ENCODE peak calls at places on chromosomes 3 and 15, in nine cellular contexts. T is Caco-2, V is hippocampal formation, E is NCI-H82, N is mucosa of descending colon, R is T-cell, O is brain microvascular endothelial cell, H is ecto neural progenitor cell, U is right atrium auricular region. I is an unnamed sample.

GRCh38 chr3:79653242-79653830 is 114.5 kb downstream of the ROBO1 start:
- DNase-seq in R (no peak), H (no peak), U (no peak), N (no peak), T (no peak), O (no peak), E (no peak), V (no peak), I (no peak)

GRCh38 chr3:79729096-79729495 is 38.7 kb downstream of the ROBO1 start:
- DNase-seq in T (no peak), H (no peak), E (peak), R (no peak), N (no peak), O (peak), U (no peak), V (peak), I (no peak)

GRCh38 chr3:50474717-50475116 is 28.7 kb downstream of the CACNA2D2 start:
- DNase-seq in U (no peak), E (no peak), R (no peak), V (no peak), H (no peak), T (no peak), N (no peak), O (peak), I (no peak)

GRCh38 chr3:25804676-25805075 is 14.8 kb downstream of the OXSM start:
- DNase-seq in U (no peak), O (no peak), E (peak), T (no peak), V (no peak), R (no peak), H (no peak), N (no peak), I (no peak)

GRCh38 chr3:114506622-114507300 is 212.9 kb downstream of the TIGIT start:
- DNase-seq in O (peak), V (no peak), E (no peak), U (no peak), H (no peak), T (no peak), N (no peak), R (no peak), I (no peak)

GRCh38 chr3:14991818-14992612 is 44.6 kb downstream of the NR2C2 start:
- DNase-seq in H (no peak), R (no peak), N (no peak), O (no peak), E (no peak), U (no peak), V (no peak), T (no peak), I (no peak)

GRCh38 chr3:158782283-158782682 is 19.6 kb upstream of the MFSD1 start:
- DNase-seq in O (no peak), E (no peak), U (no peak), N (no peak), H (no peak), T (no peak), V (no peak), R (no peak), I (no peak)

GRCh38 chr3:78870484-78870883 is 897.3 kb downstream of the ROBO1 start:
- DNase-seq in U (no peak), E (peak), V (no peak), H (no peak), R (no peak), N (no peak), T (no peak), O (no peak), I (no peak)

GRCh38 chr3:74614133-74614967 is at the start of gene CNTN3:
- DNase-seq in T (no peak), V (no peak), E (peak), H (peak), R (no peak), O (no peak), U (no peak), N (peak), I (no peak)

GRCh38 chr3:38519000-38519399 is 22.9 kb downstream of the EXOG start:
- DNase-seq in O (no peak), H (no peak), N (no peak), R (no peak), U (no peak), T (no peak), V (no peak), E (no peak), I (no peak)

GRCh38 chr15:67180514-67181191 is 73.8 kb downstream of the AAGAB start:
- DNase-seq in U (no peak), N (no peak), V (no peak), H (no peak), R (no peak), T (no peak), O (no peak), E (no peak), I (no peak)

GRCh38 chr15:28456476-28457395 is 76.0 kb downstream of the GOLGA8G start:
- DNase-seq in V (no peak), T (no peak), R (no peak), N (no peak), U (no peak), H (peak), O (no peak), E (no peak), I (no peak)

GRCh38 chr3:108953700-108954099 is at the start of gene GUCA1C:
- DNase-seq in N (no peak), T (no peak), E (peak), V (no peak), O (no peak), H (no peak), U (no peak), R (no peak), I (no peak)

GRCh38 chr15:100310511-100310910 is 31.3 kb downstream of the ADAMTS17 start:
- DNase-seq in H (peak), T (no peak), N (no peak), U (no peak), R (no peak), V (no peak), E (no peak), O (no peak), I (no peak)

GRCh38 chr3:128879991-128880390 is 571 bp downstream of the ACAD9 start:
- DNase-seq in R (no peak), T (peak), N (no peak), H (no peak), U (no peak), E (peak), O (no peak), V (no peak), I (no peak)

GRCh38 chr3:44442591-44443309 is 34.7 kb downstream of the ZNF445 start:
- DNase-seq in U (no peak), T (no peak), V (no peak), R (no peak), E (no peak), O (no peak), N (no peak), H (no peak), I (no peak)

GRCh38 chr3:172648736-172649135 is 62.1 kb downstream of the NCEH1 start:
- DNase-seq in E (no peak), R (no peak), V (no peak), O (no peak), U (no peak), T (no peak), N (no peak), H (no peak), I (no peak)

GRCh38 chr3:43236008-43236407 is 50.3 kb upstream of the SNRK start:
- DNase-seq in O (peak), R (no peak), N (no peak), U (no peak), H (no peak), V (no peak), E (no peak), T (no peak), I (no peak)

GRCh38 chr15:78082106-78082742 is 4.7 kb upstream of the TBC1D2B start:
- DNase-seq in V (no peak), T (no peak), R (no peak), E (no peak), O (no peak), U (no peak), N (no peak), H (no peak), I (no peak)

GRCh38 chr3:143445118-143445517 is 325.5 kb downstream of the CHST2 start:
- DNase-seq in H (no peak), N (no peak), R (no peak), O (peak), U (no peak), E (no peak), T (no peak), V (no peak), I (no peak)

GRCh38 chr3:41808152-41808551 is 153.8 kb downstream of the ULK4 start:
- DNase-seq in T (no peak), O (peak), U (no peak), V (no peak), H (no peak), E (no peak), R (no peak), N (no peak), I (no peak)

GRCh38 chr3:72665701-72666443 is 182.4 kb downstream of the SHQ1 start:
- DNase-seq in V (no peak), H (peak), T (peak), E (peak), U (no peak), O (peak), R (peak), N (peak), I (peak)

GRCh38 chr3:25870452-25870851 is 80.6 kb downstream of the OXSM start:
- DNase-seq in V (no peak), N (no peak), O (no peak), T (no peak), E (no peak), U (no peak), H (no peak), R (no peak), I (no peak)

GRCh38 chr3:111392911-111393351 is 149.1 kb upstream of the CD96 start:
- DNase-seq in E (peak), V (no peak), U (no peak), N (peak), O (no peak), H (no peak), R (peak), T (no peak), I (peak)

GRCh38 chr3:15523660-15524417 is 2.3 kb upstream of the COLQ start:
- DNase-seq in N (no peak), U (peak), T (no peak), O (no peak), V (no peak), R (no peak), E (no peak), H (no peak), I (no peak)

GRCh38 chr3:194220776-194221735 is 85.1 kb downstream of the HES1 start:
- DNase-seq in U (peak), E (no peak), N (no peak), V (no peak), R (no peak), O (no peak), H (no peak), T (no peak), I (no peak)

GRCh38 chr15:89489376-89489775 is 7.0 kb downstream of the RHCG start:
- DNase-seq in E (peak), H (no peak), N (no peak), R (no peak), T (no peak), U (no peak), V (no peak), O (no peak), I (no peak)

GRCh38 chr15:72890043-72890442 is 106.5 kb upstream of the ADPGK start:
- DNase-seq in U (no peak), T (no peak), R (no peak), V (no peak), O (no peak), N (no peak), H (no peak), E (peak), I (peak)

GRCh38 chr15:97684249-97684648 is 276.3 kb upstream of the ARRDC4 start:
- DNase-seq in T (no peak), H (no peak), O (no peak), E (peak), V (no peak), R (no peak), N (peak), U (no peak), I (no peak)

GRCh38 chr3:61353353-61353752 is 102.1 kb upstream of the FHIT start:
- DNase-seq in R (no peak), O (no peak), U (no peak), V (peak), T (no peak), N (no peak), H (no peak), E (no peak), I (no peak)

GRCh38 chr3:64634461-64634860 is 53.3 kb downstream of the ADAMTS9 start:
- DNase-seq in H (no peak), R (no peak), V (no peak), O (no peak), N (no peak), U (no peak), T (no peak), E (no peak), I (no peak)